ENCODE peak calls at places on chromosome 9, in six cellular contexts. One of them, this sample, is unnamed.

GRCh38 chr9:73039253-73039915 is 86.5 kb upstream of the ALDH1A1 start:
- DNase-seq in RKO: no peak
- DNase-seq in germinal center: no peak
- DNase-seq in fibroblast of lung: peak
- DNase-seq in cardiac muscle cell: no peak
- DNase-seq in nephron progenitor cell: no peak
- DNase-seq in this sample: no peak

GRCh38 chr9:37028425-37029031 is 5.5 kb downstream of the PAX5 start:
- DNase-seq in RKO: no peak
- DNase-seq in nephron progenitor cell: peak
- DNase-seq in germinal center: peak
- DNase-seq in fibroblast of lung: no peak
- DNase-seq in cardiac muscle cell: no peak
- DNase-seq in this sample: peak

GRCh38 chr9:98907055-98907454 is 36.7 kb upstream of the COL15A1 start:
- DNase-seq in fibroblast of lung: no peak
- DNase-seq in cardiac muscle cell: no peak
- DNase-seq in RKO: no peak
- DNase-seq in nephron progenitor cell: no peak
- DNase-seq in germinal center: no peak
- DNase-seq in this sample: no peak

GRCh38 chr9:36298566-36298965 is 40.3 kb upstream of the GNE start:
- DNase-seq in nephron progenitor cell: no peak
- DNase-seq in cardiac muscle cell: no peak
- DNase-seq in germinal center: no peak
- DNase-seq in RKO: no peak
- DNase-seq in fibroblast of lung: no peak
- DNase-seq in this sample: no peak

GRCh38 chr9:129868033-129868395 is 32.8 kb downstream of the USP20 start:
- DNase-seq in nephron progenitor cell: no peak
- DNase-seq in cardiac muscle cell: no peak
- DNase-seq in fibroblast of lung: no peak
- DNase-seq in germinal center: no peak
- DNase-seq in RKO: no peak
- DNase-seq in this sample: no peak

GRCh38 chr9:84823426-84824271 is 154.1 kb downstream of the NTRK2 start:
- DNase-seq in fibroblast of lung: no peak
- DNase-seq in cardiac muscle cell: no peak
- DNase-seq in RKO: no peak
- DNase-seq in germinal center: no peak
- DNase-seq in nephron progenitor cell: no peak
- DNase-seq in this sample: no peak

GRCh38 chr9:129936222-129936621 is 101.0 kb downstream of the USP20 start:
- DNase-seq in fibroblast of lung: no peak
- DNase-seq in RKO: no peak
- DNase-seq in cardiac muscle cell: no peak
- DNase-seq in nephron progenitor cell: no peak
- DNase-seq in germinal center: no peak
- DNase-seq in this sample: no peak

GRCh38 chr9:124758691-124759090 is 12.4 kb downstream of the NR6A1 start:
- DNase-seq in RKO: no peak
- DNase-seq in fibroblast of lung: no peak
- DNase-seq in germinal center: no peak
- DNase-seq in nephron progenitor cell: no peak
- DNase-seq in cardiac muscle cell: no peak
- DNase-seq in this sample: no peak

GRCh38 chr9:101915479-101915878 is 177.0 kb upstream of the GRIN3A start:
- DNase-seq in RKO: no peak
- DNase-seq in fibroblast of lung: no peak
- DNase-seq in nephron progenitor cell: no peak
- DNase-seq in cardiac muscle cell: no peak
- DNase-seq in germinal center: no peak
- DNase-seq in this sample: no peak

GRCh38 chr9:16704096-16704488 is 166.4 kb downstream of the BNC2 start:
- DNase-seq in germinal center: no peak
- DNase-seq in cardiac muscle cell: no peak
- DNase-seq in nephron progenitor cell: no peak
- DNase-seq in RKO: peak
- DNase-seq in fibroblast of lung: no peak
- DNase-seq in this sample: no peak

GRCh38 chr9:132739705-132740310 is 69.5 kb downstream of the GTF3C4 start:
- DNase-seq in cardiac muscle cell: no peak
- DNase-seq in germinal center: no peak
- DNase-seq in RKO: no peak
- DNase-seq in nephron progenitor cell: no peak
- DNase-seq in fibroblast of lung: no peak
- DNase-seq in this sample: no peak

GRCh38 chr9:37104183-37104889 is 16.0 kb upstream of the ZCCHC7 start:
- DNase-seq in fibroblast of lung: peak
- DNase-seq in germinal center: no peak
- DNase-seq in nephron progenitor cell: no peak
- DNase-seq in RKO: peak
- DNase-seq in cardiac muscle cell: no peak
- DNase-seq in this sample: no peak

GRCh38 chr9:95104088-95104960 is 213.2 kb downstream of the FANCC start:
- DNase-seq in nephron progenitor cell: no peak
- DNase-seq in germinal center: no peak
- DNase-seq in RKO: no peak
- DNase-seq in cardiac muscle cell: no peak
- DNase-seq in fibroblast of lung: no peak
- DNase-seq in this sample: no peak

GRCh38 chr9:25418974-25419373 is 259.3 kb downstream of the TUSC1 start:
- DNase-seq in germinal center: no peak
- DNase-seq in nephron progenitor cell: no peak
- DNase-seq in cardiac muscle cell: no peak
- DNase-seq in fibroblast of lung: peak
- DNase-seq in RKO: no peak
- DNase-seq in this sample: no peak

GRCh38 chr9:129287595-129288305 is 109.7 kb upstream of the IER5L start:
- DNase-seq in germinal center: no peak
- DNase-seq in nephron progenitor cell: no peak
- DNase-seq in cardiac muscle cell: peak
- DNase-seq in fibroblast of lung: no peak
- DNase-seq in RKO: no peak
- DNase-seq in this sample: no peak

GRCh38 chr9:89052470-89053097 is 61.3 kb downstream of the S1PR3 start:
- DNase-seq in nephron progenitor cell: no peak
- DNase-seq in RKO: no peak
- DNase-seq in fibroblast of lung: peak
- DNase-seq in germinal center: no peak
- DNase-seq in cardiac muscle cell: no peak
- DNase-seq in this sample: no peak

GRCh38 chr9:133106511-133107244 is 14.4 kb downstream of the RALGDS start:
- DNase-seq in germinal center: no peak
- DNase-seq in cardiac muscle cell: no peak
- DNase-seq in nephron progenitor cell: no peak
- DNase-seq in fibroblast of lung: no peak
- DNase-seq in RKO: no peak
- DNase-seq in this sample: no peak